ENCODE peak calls at places on chromosomes 6 and 20, in seven cellular contexts. U, E, X, G, Z, P and Y are unnamed samples.

GRCh38 chr20:59606566-59606965 is 2.2 kb downstream of the PHACTR3 start:
- DNase-seq in G (no peak), P (no peak), U (no peak), E (no peak), X (no peak), Z (no peak), Y (no peak)

GRCh38 chr20:38172344-38172743 is 7.3 kb upstream of the TGM2 start:
- DNase-seq in E (no peak), Z (no peak), G (no peak), P (no peak), X (no peak), U (peak), Y (no peak)

GRCh38 chr6:88574666-88575065 is 388.8 kb downstream of the RNGTT start:
- DNase-seq in Z (no peak), G (no peak), X (no peak), P (no peak), U (no peak), E (no peak), Y (no peak)

GRCh38 chr20:11544029-11544678 is 373.5 kb upstream of the BTBD3 start:
- DNase-seq in Z (no peak), P (peak), X (peak), E (peak), U (peak), G (no peak), Y (peak)

GRCh38 chr6:37006793-37007339 is 1.4 kb downstream of the FGD2 start:
- DNase-seq in E (no peak), X (no peak), P (no peak), Z (no peak), U (no peak), G (no peak), Y (no peak)

GRCh38 chr6:455006-455585 is 63.5 kb downstream of the IRF4 start:
- DNase-seq in G (no peak), P (peak), Z (no peak), U (no peak), E (no peak), X (no peak), Y (no peak)

GRCh38 chr6:142878407-142878806 is 66.6 kb downstream of the HIVEP2 start:
- DNase-seq in U (no peak), X (no peak), P (no peak), E (no peak), Z (no peak), G (no peak), Y (no peak)

GRCh38 chr20:56974499-56975250 is 291.8 kb downstream of the BMP7 start:
- DNase-seq in U (peak), Z (peak), E (peak), X (no peak), G (no peak), P (peak), Y (peak)

GRCh38 chr6:52454556-52454955 is 34.4 kb downstream of the EFHC1 start:
- DNase-seq in Z (no peak), E (peak), U (peak), P (peak), X (no peak), G (no peak), Y (no peak)

DNA sequence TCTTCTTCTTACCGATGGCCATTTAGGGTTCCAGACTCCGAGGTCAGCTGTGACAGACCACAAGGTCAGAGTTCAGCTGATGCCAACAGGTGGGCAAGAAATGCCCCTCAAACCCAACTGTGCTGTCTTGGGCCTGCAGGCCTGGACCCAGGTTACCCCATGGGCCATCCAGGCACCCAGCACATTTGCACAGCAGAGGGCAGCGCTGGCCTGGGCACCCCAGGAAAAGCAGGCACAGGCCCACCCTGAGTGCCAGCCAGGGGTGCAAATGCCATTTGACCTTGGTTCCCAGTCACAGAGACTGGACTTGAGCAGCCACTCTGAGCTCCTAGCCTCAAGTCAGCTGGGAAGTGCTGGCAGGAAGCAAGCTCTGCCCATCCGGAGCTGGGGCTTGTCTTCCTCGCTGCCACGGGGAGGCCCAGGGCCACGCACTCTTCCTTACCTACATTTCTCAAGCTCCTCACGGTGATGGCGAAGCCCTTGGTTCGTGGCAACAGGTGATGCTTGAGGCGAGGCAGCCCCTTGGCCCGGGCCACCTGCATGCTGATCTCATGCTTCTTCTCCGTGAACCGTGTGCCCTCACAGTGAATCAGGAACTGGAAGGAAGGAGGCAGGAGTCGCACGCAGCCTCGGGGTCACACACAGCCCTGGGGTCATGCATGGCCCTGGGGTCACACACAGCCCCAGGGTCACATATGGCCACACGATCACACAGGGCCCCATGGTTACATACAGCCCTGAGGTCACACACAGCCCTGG is 120.8 kb downstream of the AGPAT4 start:
- DNase-seq in G (no peak), X (peak), U (no peak), Z (no peak), P (peak), E (no peak), Y (no peak)
- TF ChIP-seq CTCF in G (peak), X (peak), U (peak), Z (peak), P (no peak), E (peak), Y (no peak)

DNA sequence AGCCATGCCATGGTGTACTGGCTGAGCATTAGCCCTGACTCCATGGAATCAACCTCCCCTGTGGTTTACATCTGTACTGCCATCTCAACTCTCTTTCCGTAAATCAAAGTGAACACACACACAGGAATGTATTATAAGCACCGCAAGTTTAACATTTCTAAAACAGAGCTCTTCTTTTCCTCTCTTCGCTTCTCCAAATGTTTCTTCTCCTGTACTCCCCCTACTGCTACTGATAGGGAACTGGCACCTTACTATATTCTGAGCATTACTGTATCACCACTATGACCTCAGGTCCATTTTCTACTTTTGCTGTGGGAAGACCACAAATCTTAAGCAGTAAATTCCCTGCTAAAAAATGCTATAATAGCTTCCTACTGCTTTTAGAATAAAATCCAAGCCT is 101.2 kb downstream of the NUS1 start:
- DNase-seq in U (peak), G (no peak), P (no peak), Z (no peak), E (peak), X (no peak), Y (no peak)
- TF ChIP-seq CTCF in U (peak), G (no peak), P (no peak), Z (peak), E (no peak), X (no peak), Y (peak)

GRCh38 chr20:47907031-47907670 is 121.9 kb upstream of the SULF2 start:
- DNase-seq in G (no peak), U (no peak), Z (no peak), E (no peak), X (no peak), P (no peak), Y (no peak)
- TF ChIP-seq CTCF in G (no peak), U (no peak), Z (no peak), E (no peak), X (no peak), P (no peak), Y (no peak)

GRCh38 chr20:35942243-35942642 is 12.1 kb downstream of the SCAND1 start:
- DNase-seq in P (no peak), G (no peak), U (no peak), X (no peak), E (no peak), Z (no peak), Y (no peak)

GRCh38 chr20:35944189-35944588 is 10.1 kb downstream of the SCAND1 start:
- DNase-seq in Z (no peak), X (no peak), G (no peak), U (no peak), P (no peak), E (no peak), Y (no peak)

GRCh38 chr20:35947907-35948306 is 6.4 kb downstream of the SCAND1 start:
- DNase-seq in G (no peak), Z (no peak), P (no peak), X (no peak), E (no peak), U (no peak), Y (no peak)

GRCh38 chr20:35950093-35950492 is 4.2 kb downstream of the SCAND1 start:
- DNase-seq in G (no peak), X (no peak), Z (no peak), P (no peak), E (no peak), U (no peak), Y (no peak)

GRCh38 chr20:35947489-35947888 is 6.8 kb downstream of the SCAND1 start:
- DNase-seq in P (no peak), G (no peak), X (peak), U (peak), E (peak), Z (peak), Y (peak)
- TF ChIP-seq CTCF in P (no peak), G (no peak), X (peak), U (peak), E (peak), Z (peak), Y (no peak)

GRCh38 chr6:1554881-1555569 is 54.7 kb upstream of the FOXC1 start:
- DNase-seq in E (no peak), X (peak), P (peak), Z (peak), U (peak), G (no peak), Y (no peak)
- TF ChIP-seq CTCF in E (peak), X (peak), P (peak), Z (peak), U (peak), G (peak), Y (no peak)

GRCh38 chr6:42140756-42141602 is 1.4 kb downstream of the C6orf132 start:
- DNase-seq in E (peak), G (no peak), U (peak), X (no peak), Z (no peak), P (peak), Y (no peak)

GRCh38 chr6:42140051-42140450 is 2.4 kb downstream of the C6orf132 start:
- DNase-seq in G (no peak), P (peak), U (no peak), E (peak), X (peak), Z (no peak), Y (no peak)

GRCh38 chr6:42138190-42138589 is 4.2 kb downstream of the C6orf132 start:
- DNase-seq in G (no peak), E (no peak), Z (no peak), P (no peak), U (no peak), X (no peak), Y (no peak)

GRCh38 chr6:42137192-42137753 is 5.1 kb downstream of the C6orf132 start:
- DNase-seq in E (no peak), Z (peak), G (no peak), P (peak), X (no peak), U (no peak), Y (no peak)

DNA sequence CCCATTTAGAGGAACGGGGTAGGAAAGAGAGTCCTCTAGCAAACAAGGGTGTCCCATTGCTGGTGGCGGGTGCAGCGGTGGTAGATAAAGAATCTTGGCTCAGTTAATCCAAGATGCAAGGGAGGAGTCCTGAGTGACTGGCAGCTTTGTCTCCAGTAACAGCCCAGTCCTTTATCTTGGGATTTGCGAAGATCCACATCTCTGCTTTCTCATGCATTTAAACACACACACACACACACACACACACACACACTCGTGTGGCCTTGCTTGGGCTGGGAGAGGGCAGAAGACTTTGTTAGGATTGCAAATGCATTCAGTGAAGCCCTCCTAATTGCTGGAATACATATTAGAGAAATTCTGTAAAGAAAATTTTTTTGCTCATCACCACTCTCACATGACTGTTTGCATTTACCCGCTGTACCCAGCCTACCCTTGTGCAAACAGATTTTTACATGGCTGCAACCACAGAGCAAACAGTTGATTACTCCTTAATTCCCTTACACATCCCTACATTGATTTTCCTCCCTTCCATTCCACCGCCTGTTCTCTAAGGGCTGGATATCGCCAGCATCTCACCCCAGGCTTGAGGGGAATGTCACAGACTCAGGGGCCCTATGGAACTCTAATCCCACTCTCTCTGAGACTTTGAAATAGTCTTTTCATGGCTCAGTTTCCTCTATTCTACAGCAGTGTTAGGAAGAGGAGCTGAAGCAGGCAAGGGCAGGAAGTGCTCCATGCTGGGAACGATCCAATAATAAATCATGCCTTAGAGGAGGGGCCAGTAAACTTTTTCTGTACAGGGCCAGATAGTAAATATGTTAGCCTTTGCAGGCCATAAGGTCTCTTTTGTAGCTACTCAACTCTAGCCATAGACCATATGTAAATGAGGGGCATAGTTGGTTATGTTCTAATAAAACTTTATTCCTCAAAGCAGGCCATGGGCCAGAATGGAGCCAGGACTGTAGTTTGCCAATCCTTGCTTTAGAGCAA is 3.5 kb downstream of the C6orf132 start:
- DNase-seq in U (no peak), X (no peak), P (no peak), Z (peak), E (no peak), G (no peak), Y (no peak)
- TF ChIP-seq CTCF in U (no peak), X (no peak), P (no peak), Z (no peak), E (no peak), G (no peak), Y (no peak)

GRCh38 chr20:53678315-53678989 is 84.8 kb upstream of the ZNF217 start:
- DNase-seq in G (no peak), P (no peak), Z (no peak), U (peak), X (no peak), E (no peak), Y (no peak)
- TF ChIP-seq CTCF in G (no peak), P (no peak), Z (no peak), U (peak), X (no peak), E (no peak), Y (no peak)

DNA sequence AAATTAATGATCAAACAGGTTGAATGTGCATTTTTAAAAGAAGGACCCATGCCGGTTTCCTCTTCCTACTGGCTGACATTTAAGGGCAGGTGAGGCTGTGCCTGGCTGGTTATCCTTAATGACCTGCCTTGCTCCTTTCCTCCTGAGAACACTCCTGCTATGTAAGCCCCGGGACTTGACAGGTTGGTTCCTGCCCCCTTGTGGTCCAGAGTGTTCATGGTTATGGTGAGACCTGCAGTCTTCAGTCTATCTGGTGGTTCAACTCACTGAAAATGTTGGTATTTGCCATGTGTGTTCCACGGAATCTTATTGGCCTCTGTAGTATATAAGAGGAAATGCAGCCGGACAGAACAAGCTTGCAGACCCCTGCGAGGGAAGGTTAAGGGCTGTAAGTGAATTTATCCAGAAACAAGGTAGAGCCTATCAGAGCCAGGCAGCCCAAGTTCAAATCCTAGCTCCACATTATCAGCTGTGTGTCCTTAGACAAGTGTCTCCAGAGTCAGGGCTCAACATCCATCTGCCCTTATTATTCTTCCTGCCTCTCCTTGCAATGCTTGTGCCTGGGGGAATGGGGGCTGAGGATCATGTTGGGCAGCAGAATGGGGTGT is 5.2 kb upstream of the BPIFA3 start:
- DNase-seq in E (peak), G (no peak), X (peak), Z (peak), U (peak), P (peak), Y (peak)
- TF ChIP-seq CTCF in E (peak), G (no peak), X (peak), Z (peak), U (peak), P (peak), Y (peak)